ENCODE peak calls at places on chromosomes 3 and 15, in six cellular contexts. G is Panc1; F is dorsolateral prefrontal cortex; A is AML-193; D is activated T-helper 1 cell treated with anti-CD3 and anti-CD28 coated beads, Interleukin-2, amount 50 U/mL, for 16 hours; R is lung. Z is an unnamed sample.

GRCh38 chr15:77866596-77867125 is 210.8 kb downstream of the TBC1D2B start:
- DNase-seq in G (no peak), F (no peak), A (no peak), D (no peak), R (no peak), Z (no peak)

GRCh38 chr15:95259965-95260364 is 1028.6 kb downstream of the MCTP2 start:
- DNase-seq in G (no peak), F (no peak), A (no peak), D (no peak), R (no peak), Z (no peak)

GRCh38 chr3:31775383-31775782 is 205.7 kb downstream of the OSBPL10 start:
- DNase-seq in G (no peak), F (no peak), A (no peak), D (no peak), R (no peak), Z (peak)

GRCh38 chr3:69244036-69244435 is 121.6 kb upstream of the LMOD3 start:
- DNase-seq in G (no peak), F (no peak), A (no peak), D (no peak), R (no peak), Z (no peak)

GRCh38 chr3:24177201-24177600 is 232.1 kb downstream of the NR1D2 start:
- DNase-seq in G (no peak), F (no peak), A (no peak), D (no peak), R (no peak), Z (no peak)

GRCh38 chr3:31389939-31390338 is 142.8 kb upstream of the STT3B start:
- DNase-seq in G (no peak), F (no peak), A (no peak), D (no peak), R (no peak), Z (no peak)

GRCh38 chr15:58564967-58565366 is 133.2 kb downstream of the LIPC start:
- DNase-seq in G (no peak), F (no peak), A (no peak), D (no peak), R (no peak), Z (no peak)

GRCh38 chr15:45333550-45333949 is 44.8 kb downstream of the GATM start:
- DNase-seq in G (no peak), F (peak), A (no peak), D (no peak), R (no peak), Z (peak)

GRCh38 chr3:111980716-111981456 is 2.1 kb downstream of the ABHD10 start:
- DNase-seq in G (no peak), F (no peak), A (no peak), D (no peak), R (no peak), Z (no peak)

GRCh38 chr3:71063768-71064287 is 519.7 kb downstream of the FOXP1 start:
- DNase-seq in G (no peak), F (no peak), A (peak), D (no peak), R (peak), Z (peak)

GRCh38 chr3:118573922-118574321 is 460.7 kb downstream of the IGSF11 start:
- DNase-seq in G (no peak), F (no peak), A (no peak), D (no peak), R (no peak), Z (no peak)

GRCh38 chr3:9994086-9994844 is 7.6 kb upstream of the EMC3 start:
- DNase-seq in G (no peak), F (no peak), A (no peak), D (no peak), R (no peak), Z (peak)

GRCh38 chr15:41499109-41499851 is 5.6 kb downstream of the ITPKA start:
- DNase-seq in G (no peak), F (no peak), A (no peak), D (no peak), R (no peak), Z (peak)

GRCh38 chr15:69380100-69380725 is 33.9 kb upstream of the KIF23 start:
- DNase-seq in G (no peak), F (no peak), A (no peak), D (no peak), R (no peak), Z (peak)

GRCh38 chr3:44883999-44884431 is 9.6 kb downstream of the TGM4 start:
- DNase-seq in G (peak), F (no peak), A (no peak), D (no peak), R (no peak), Z (peak)

GRCh38 chr15:32979710-32980109 is 214.8 kb downstream of the FMN1 start:
- DNase-seq in G (no peak), F (no peak), A (no peak), D (no peak), R (no peak), Z (peak)

GRCh38 chr3:108185536-108185935 is 36.7 kb downstream of the IFT57 start:
- DNase-seq in G (no peak), F (no peak), A (no peak), D (no peak), R (no peak), Z (no peak)

Z was measured in GM23248.